ENCODE peak calls at places on chromosomes 6 and 20, in eight cellular contexts. One of them, this sample, is unnamed. For H3K9me3, the result is how much of the 10 kb centered on the place peaks cover.

GRCh38 chr20:21498646-21499045 is 15.2 kb downstream of the NKX2-2 start:
- DNase-seq in psoas muscle: no peak
- DNase-seq in cardiac muscle cell: no peak
- DNase-seq in spleen: no peak
- DNase-seq in HepG2: no peak
- DNase-seq in lung: no peak
- DNase-seq in mammary epithelial cell: no peak
- DNase-seq in Peyer's patch: no peak
- DNase-seq in this sample: no peak

GRCh38 chr20:62975251-62975770 is 22.8 kb downstream of the SLC17A9 start:
- DNase-seq in psoas muscle: no peak
- DNase-seq in HepG2: no peak
- DNase-seq in spleen: no peak
- DNase-seq in cardiac muscle cell: no peak
- DNase-seq in lung: no peak
- DNase-seq in mammary epithelial cell: no peak
- DNase-seq in Peyer's patch: no peak
- DNase-seq in this sample: no peak

GRCh38 chr6:18025591-18025990 is 38.2 kb upstream of the KIF13A start:
- DNase-seq in lung: no peak
- DNase-seq in mammary epithelial cell: peak
- DNase-seq in Peyer's patch: no peak
- DNase-seq in cardiac muscle cell: no peak
- DNase-seq in psoas muscle: no peak
- DNase-seq in spleen: no peak
- DNase-seq in HepG2: no peak
- DNase-seq in this sample: no peak

GRCh38 chr6:159726196-159726917 is 949 bp upstream of the WTAP start:
- DNase-seq in spleen: no peak
- DNase-seq in cardiac muscle cell: no peak
- DNase-seq in HepG2: no peak
- DNase-seq in psoas muscle: no peak
- DNase-seq in mammary epithelial cell: no peak
- DNase-seq in lung: no peak
- DNase-seq in Peyer's patch: no peak
- DNase-seq in this sample: no peak

GRCh38 chr6:132973556-132973993 is 159.2 kb downstream of the RPS12 start:
- DNase-seq in cardiac muscle cell: no peak
- DNase-seq in lung: no peak
- DNase-seq in psoas muscle: no peak
- DNase-seq in spleen: no peak
- DNase-seq in HepG2: no peak
- DNase-seq in Peyer's patch: no peak
- DNase-seq in mammary epithelial cell: no peak
- DNase-seq in this sample: no peak

GRCh38 chr6:3195695-3196497 is 31.6 kb downstream of the TUBB2B start:
- DNase-seq in lung: no peak
- DNase-seq in Peyer's patch: no peak
- DNase-seq in HepG2: peak
- DNase-seq in mammary epithelial cell: no peak
- DNase-seq in psoas muscle: no peak
- DNase-seq in cardiac muscle cell: no peak
- DNase-seq in spleen: no peak
- DNase-seq in this sample: no peak

GRCh38 chr6:170297577-170298330 is 6.9 kb upstream of the DLL1 start:
- DNase-seq in cardiac muscle cell: no peak
- DNase-seq in spleen: no peak
- DNase-seq in HepG2: no peak
- DNase-seq in psoas muscle: no peak
- DNase-seq in mammary epithelial cell: no peak
- DNase-seq in lung: no peak
- DNase-seq in Peyer's patch: no peak
- DNase-seq in this sample: no peak

GRCh38 chr6:108102965-108103364 is 28.4 kb upstream of the OSTM1 start:
- DNase-seq in psoas muscle: no peak
- DNase-seq in Peyer's patch: no peak
- DNase-seq in cardiac muscle cell: no peak
- DNase-seq in spleen: no peak
- DNase-seq in HepG2: no peak
- DNase-seq in lung: no peak
- DNase-seq in mammary epithelial cell: no peak
- DNase-seq in this sample: no peak

GRCh38 chr6:70112686-70113570 is 190.0 kb downstream of the COL9A1 start:
- DNase-seq in Peyer's patch: no peak
- DNase-seq in psoas muscle: no peak
- DNase-seq in cardiac muscle cell: peak
- DNase-seq in spleen: no peak
- DNase-seq in mammary epithelial cell: no peak
- DNase-seq in HepG2: no peak
- DNase-seq in lung: no peak
- DNase-seq in this sample: no peak

GRCh38 chr6:119716668-119717270 is 367.2 kb upstream of the MAN1A1 start:
- DNase-seq in lung: no peak
- DNase-seq in mammary epithelial cell: no peak
- DNase-seq in psoas muscle: no peak
- DNase-seq in HepG2: no peak
- DNase-seq in Peyer's patch: no peak
- DNase-seq in spleen: no peak
- DNase-seq in cardiac muscle cell: no peak
- DNase-seq in this sample: no peak

GRCh38 chr6:120384671-120385070 is 949.6 kb downstream of the TBC1D32 start:
- DNase-seq in lung: no peak
- DNase-seq in cardiac muscle cell: peak
- DNase-seq in HepG2: no peak
- DNase-seq in spleen: no peak
- DNase-seq in Peyer's patch: no peak
- DNase-seq in mammary epithelial cell: peak
- DNase-seq in psoas muscle: no peak
- DNase-seq in this sample: no peak

GRCh38 chr6:145630598-145630997 is 104.7 kb downstream of the EPM2A start:
- DNase-seq in HepG2: no peak
- DNase-seq in lung: no peak
- DNase-seq in spleen: no peak
- DNase-seq in psoas muscle: no peak
- DNase-seq in cardiac muscle cell: no peak
- DNase-seq in Peyer's patch: no peak
- DNase-seq in mammary epithelial cell: no peak
- DNase-seq in this sample: no peak

GRCh38 chr6:42041131-42042055 is 8.9 kb upstream of the TAF8 start:
- DNase-seq in psoas muscle: no peak
- DNase-seq in spleen: no peak
- DNase-seq in HepG2: no peak
- DNase-seq in mammary epithelial cell: no peak
- DNase-seq in Peyer's patch: no peak
- DNase-seq in cardiac muscle cell: peak
- DNase-seq in lung: no peak
- DNase-seq in this sample: no peak

GRCh38 chr6:137630666-137631065 is 136.5 kb upstream of the OLIG3 start:
- DNase-seq in cardiac muscle cell: no peak
- DNase-seq in lung: no peak
- DNase-seq in HepG2: no peak
- DNase-seq in Peyer's patch: no peak
- DNase-seq in psoas muscle: no peak
- DNase-seq in spleen: no peak
- DNase-seq in mammary epithelial cell: no peak
- DNase-seq in this sample: no peak

GRCh38 chr6:137631323-137631722 is 137.1 kb upstream of the OLIG3 start:
- DNase-seq in spleen: no peak
- DNase-seq in Peyer's patch: no peak
- DNase-seq in HepG2: no peak
- DNase-seq in psoas muscle: no peak
- DNase-seq in mammary epithelial cell: no peak
- DNase-seq in lung: no peak
- DNase-seq in cardiac muscle cell: no peak
- DNase-seq in this sample: no peak

GRCh38 chr6:137623293-137623692 is 129.1 kb upstream of the OLIG3 start:
- DNase-seq in HepG2: no peak
- DNase-seq in mammary epithelial cell: no peak
- DNase-seq in lung: no peak
- DNase-seq in cardiac muscle cell: no peak
- DNase-seq in spleen: no peak
- DNase-seq in Peyer's patch: no peak
- DNase-seq in psoas muscle: no peak
- DNase-seq in this sample: no peak

GRCh38 chr6:137625100-137625661 is 131.0 kb upstream of the OLIG3 start:
- DNase-seq in spleen: no peak
- DNase-seq in cardiac muscle cell: no peak
- DNase-seq in HepG2: no peak
- DNase-seq in mammary epithelial cell: no peak
- DNase-seq in lung: no peak
- DNase-seq in psoas muscle: no peak
- DNase-seq in Peyer's patch: no peak
- DNase-seq in this sample: no peak

GRCh38 chr6:137625808-137626207 is 131.6 kb upstream of the OLIG3 start:
- DNase-seq in cardiac muscle cell: no peak
- DNase-seq in HepG2: no peak
- DNase-seq in spleen: no peak
- DNase-seq in mammary epithelial cell: no peak
- DNase-seq in Peyer's patch: no peak
- DNase-seq in lung: no peak
- DNase-seq in psoas muscle: no peak
- DNase-seq in this sample: no peak
- TF ChIP-seq CTCF in cardiac muscle cell: no peak
- TF ChIP-seq CTCF in HepG2: peak
- TF ChIP-seq CTCF in spleen: no peak
- TF ChIP-seq CTCF in mammary epithelial cell: no peak
- TF ChIP-seq CTCF in Peyer's patch: no peak
- TF ChIP-seq CTCF in lung: no peak
- TF ChIP-seq CTCF in psoas muscle: no peak
- TF ChIP-seq CTCF in this sample: no peak

GRCh38 chr6:34463299-34463698 is 2.6 kb upstream of the PACSIN1 start:
- DNase-seq in cardiac muscle cell: no peak
- DNase-seq in spleen: no peak
- DNase-seq in psoas muscle: no peak
- DNase-seq in HepG2: no peak
- DNase-seq in mammary epithelial cell: no peak
- DNase-seq in lung: no peak
- DNase-seq in Peyer's patch: no peak
- DNase-seq in this sample: no peak

GRCh38 chr6:34466242-34467185 is 638 bp downstream of the PACSIN1 start:
- DNase-seq in lung: no peak
- DNase-seq in HepG2: no peak
- DNase-seq in spleen: peak
- DNase-seq in cardiac muscle cell: no peak
- DNase-seq in Peyer's patch: no peak
- DNase-seq in psoas muscle: no peak
- DNase-seq in mammary epithelial cell: no peak
- DNase-seq in this sample: no peak

GRCh38 chr6:34463849-34464248 is 2.0 kb upstream of the PACSIN1 start:
- DNase-seq in psoas muscle: no peak
- DNase-seq in cardiac muscle cell: no peak
- DNase-seq in Peyer's patch: no peak
- DNase-seq in lung: no peak
- DNase-seq in spleen: no peak
- DNase-seq in mammary epithelial cell: no peak
- DNase-seq in HepG2: no peak
- DNase-seq in this sample: no peak

GRCh38 chr6:34468378-34468892 is 2.6 kb downstream of the PACSIN1 start:
- DNase-seq in Peyer's patch: no peak
- DNase-seq in lung: no peak
- DNase-seq in mammary epithelial cell: no peak
- DNase-seq in spleen: peak
- DNase-seq in cardiac muscle cell: no peak
- DNase-seq in HepG2: no peak
- DNase-seq in psoas muscle: no peak
- DNase-seq in this sample: no peak

DNA sequence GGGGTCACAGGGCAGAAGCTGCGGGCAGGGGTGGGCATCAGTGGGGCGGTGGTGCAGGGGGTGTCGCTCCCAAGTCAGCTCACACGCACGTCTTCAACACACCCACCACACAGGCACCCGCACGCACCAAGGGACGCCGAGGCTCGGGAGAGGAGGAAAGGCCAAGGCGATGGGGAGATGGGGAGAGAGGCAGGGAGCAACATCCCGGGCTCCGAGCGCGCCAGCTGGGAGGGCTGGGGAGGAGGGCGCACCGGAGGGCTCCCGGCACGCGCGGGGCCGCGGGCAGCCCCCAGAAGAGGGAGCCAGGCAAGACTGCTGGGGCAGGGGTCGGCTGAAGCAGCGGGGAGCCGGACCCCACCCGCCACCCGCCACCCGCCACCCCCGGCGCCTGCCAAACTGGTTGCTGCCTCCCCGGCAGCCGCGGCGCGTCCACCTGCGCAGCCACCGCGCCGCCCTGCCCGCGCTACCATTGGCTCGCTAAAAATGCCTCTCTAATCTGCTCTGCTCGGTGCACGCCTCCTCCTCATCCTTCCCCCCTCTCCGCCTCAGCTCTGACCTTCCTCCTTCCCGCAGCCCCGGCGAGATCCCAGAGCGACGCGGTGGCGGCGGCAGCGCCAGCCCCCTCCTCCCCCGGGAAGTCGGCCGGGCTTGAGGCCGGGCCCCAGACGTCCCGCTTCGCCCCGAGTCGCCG is at the start of gene PACSIN1:
- DNase-seq in spleen: peak
- DNase-seq in cardiac muscle cell: peak
- DNase-seq in lung: no peak
- DNase-seq in psoas muscle: no peak
- DNase-seq in HepG2: no peak
- DNase-seq in mammary epithelial cell: no peak
- DNase-seq in Peyer's patch: no peak
- DNase-seq in this sample: no peak
- H3K4me3 ChIP-seq in spleen: peak
- H3K4me3 ChIP-seq in cardiac muscle cell: peak
- H3K4me3 ChIP-seq in lung: no peak
- H3K4me3 ChIP-seq in psoas muscle: peak
- H3K4me3 ChIP-seq in HepG2: no peak
- H3K4me3 ChIP-seq in mammary epithelial cell: no peak
- H3K4me3 ChIP-seq in Peyer's patch: peak
- H3K4me3 ChIP-seq in this sample: no peak

DNA sequence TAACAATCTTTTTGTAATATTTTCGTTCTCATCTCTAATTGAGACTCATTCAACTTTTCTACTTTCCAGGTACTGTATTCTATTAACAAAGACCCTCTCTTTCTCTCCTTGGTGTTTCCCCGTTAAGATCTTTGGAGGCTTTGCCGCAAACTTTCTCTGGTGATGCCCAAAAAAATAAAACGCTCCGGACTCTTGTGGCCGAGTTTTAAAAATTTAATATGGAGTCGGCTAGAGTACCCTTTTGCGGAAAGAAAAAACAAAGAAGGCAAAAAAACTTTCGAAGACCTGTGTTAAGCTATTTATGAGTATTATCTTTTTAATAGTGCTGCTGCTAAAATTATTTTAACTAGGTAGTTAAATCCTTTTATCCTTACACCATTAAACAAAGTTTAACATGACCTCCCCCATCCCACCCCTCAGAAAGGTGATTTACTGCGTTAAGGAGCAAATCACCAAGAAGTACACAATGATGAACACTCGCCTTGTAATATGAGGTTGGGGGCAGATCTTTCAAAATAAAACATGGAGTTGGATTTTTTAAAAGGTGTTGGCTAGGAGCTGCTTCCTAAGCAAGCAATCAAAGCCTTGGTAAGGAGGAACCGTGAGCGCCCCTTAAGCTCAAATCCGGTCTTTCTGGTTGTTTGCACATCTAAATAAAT is 10.0 kb downstream of the SIM1 start:
- DNase-seq in psoas muscle: no peak
- DNase-seq in Peyer's patch: no peak
- DNase-seq in cardiac muscle cell: no peak
- DNase-seq in mammary epithelial cell: no peak
- DNase-seq in HepG2: no peak
- DNase-seq in lung: no peak
- DNase-seq in spleen: no peak
- DNase-seq in this sample: no peak
- H3K9me3 ChIP-seq in psoas muscle: under half
- H3K9me3 ChIP-seq in Peyer's patch: under half
- H3K9me3 ChIP-seq in cardiac muscle cell: under half
- H3K9me3 ChIP-seq in mammary epithelial cell: under half
- H3K9me3 ChIP-seq in HepG2: under half
- H3K9me3 ChIP-seq in lung: under half
- H3K9me3 ChIP-seq in spleen: under half
- H3K9me3 ChIP-seq in this sample: under half

GRCh38 chr6:144244688-144245087 is 40.4 kb upstream of the UTRN start:
- DNase-seq in cardiac muscle cell: no peak
- DNase-seq in Peyer's patch: no peak
- DNase-seq in mammary epithelial cell: no peak
- DNase-seq in lung: no peak
- DNase-seq in HepG2: no peak
- DNase-seq in spleen: no peak
- DNase-seq in psoas muscle: no peak
- DNase-seq in this sample: no peak
- TF ChIP-seq CTCF in cardiac muscle cell: no peak
- TF ChIP-seq CTCF in Peyer's patch: no peak
- TF ChIP-seq CTCF in mammary epithelial cell: no peak
- TF ChIP-seq CTCF in lung: no peak
- TF ChIP-seq CTCF in HepG2: peak
- TF ChIP-seq CTCF in spleen: no peak
- TF ChIP-seq CTCF in psoas muscle: no peak
- TF ChIP-seq CTCF in this sample: no peak